ENCODE peak calls at places on chromosome 21, in four cellular contexts. One of them, this sample, is unnamed.
A peak's percentile ranks its signal among the peaks of the same experiment; 100 is the strongest.

GRCh38 chr21:18493420-18493819 is 89.8 kb upstream of the TMPRSS15 start:
- DNase-seq in stimulated activated effector memory CD8-positive, alpha-beta T cell treated with anti-CD3 and anti-CD28 coated beads, Interleukin-12 subunit alpha, Interleukin-12 subunit beta, amount 100 ng/mL, for 72 hours: no peak
- DNase-seq in GM04503: peak; percentile 9
- DNase-seq in H7: no peak
- DNase-seq in this sample: no peak

GRCh38 chr21:25983745-25984144 is 186.8 kb downstream of the APP start:
- DNase-seq in stimulated activated effector memory CD8-positive, alpha-beta T cell treated with anti-CD3 and anti-CD28 coated beads, Interleukin-12 subunit alpha, Interleukin-12 subunit beta, amount 100 ng/mL, for 72 hours: no peak
- DNase-seq in GM04503: no peak
- DNase-seq in H7: no peak
- DNase-seq in this sample: no peak

GRCh38 chr21:41581592-41582228 is 73.8 kb upstream of the TMPRSS2 start:
- DNase-seq in stimulated activated effector memory CD8-positive, alpha-beta T cell treated with anti-CD3 and anti-CD28 coated beads, Interleukin-12 subunit alpha, Interleukin-12 subunit beta, amount 100 ng/mL, for 72 hours: no peak
- DNase-seq in GM04503: no peak
- DNase-seq in H7: peak; percentile 62
- DNase-seq in this sample: no peak

GRCh38 chr21:46650476-46651098 is 15.1 kb downstream of the PRMT2 start:
- DNase-seq in stimulated activated effector memory CD8-positive, alpha-beta T cell treated with anti-CD3 and anti-CD28 coated beads, Interleukin-12 subunit alpha, Interleukin-12 subunit beta, amount 100 ng/mL, for 72 hours: no peak
- DNase-seq in GM04503: no peak
- DNase-seq in H7: no peak
- DNase-seq in this sample: no peak

GRCh38 chr21:31557956-31558838 is 101.3 kb upstream of the SOD1 start:
- DNase-seq in stimulated activated effector memory CD8-positive, alpha-beta T cell treated with anti-CD3 and anti-CD28 coated beads, Interleukin-12 subunit alpha, Interleukin-12 subunit beta, amount 100 ng/mL, for 72 hours: peak; percentile 63
- DNase-seq in GM04503: no peak
- DNase-seq in H7: peak; percentile 79
- DNase-seq in this sample: no peak

GRCh38 chr21:37915941-37916794 is at the start of gene KCNJ6:
- DNase-seq in stimulated activated effector memory CD8-positive, alpha-beta T cell treated with anti-CD3 and anti-CD28 coated beads, Interleukin-12 subunit alpha, Interleukin-12 subunit beta, amount 100 ng/mL, for 72 hours: no peak
- DNase-seq in GM04503: no peak
- DNase-seq in H7: peak; percentile 90
- DNase-seq in this sample: no peak

GRCh38 chr21:20254964-20255363 is 743.2 kb upstream of the NCAM2 start:
- DNase-seq in stimulated activated effector memory CD8-positive, alpha-beta T cell treated with anti-CD3 and anti-CD28 coated beads, Interleukin-12 subunit alpha, Interleukin-12 subunit beta, amount 100 ng/mL, for 72 hours: no peak
- DNase-seq in GM04503: no peak
- DNase-seq in H7: no peak
- DNase-seq in this sample: no peak

GRCh38 chr21:31235671-31236450 is 108.2 kb downstream of the TIAM1 start:
- DNase-seq in stimulated activated effector memory CD8-positive, alpha-beta T cell treated with anti-CD3 and anti-CD28 coated beads, Interleukin-12 subunit alpha, Interleukin-12 subunit beta, amount 100 ng/mL, for 72 hours: no peak
- DNase-seq in GM04503: no peak
- DNase-seq in H7: no peak
- DNase-seq in this sample: no peak

GRCh38 chr21:39659070-39659815 is 46.5 kb downstream of the B3GALT5 start:
- DNase-seq in stimulated activated effector memory CD8-positive, alpha-beta T cell treated with anti-CD3 and anti-CD28 coated beads, Interleukin-12 subunit alpha, Interleukin-12 subunit beta, amount 100 ng/mL, for 72 hours: no peak
- DNase-seq in GM04503: no peak
- DNase-seq in H7: no peak
- DNase-seq in this sample: no peak

GRCh38 chr21:29332461-29333354 is 34.0 kb downstream of the BACH1 start:
- DNase-seq in stimulated activated effector memory CD8-positive, alpha-beta T cell treated with anti-CD3 and anti-CD28 coated beads, Interleukin-12 subunit alpha, Interleukin-12 subunit beta, amount 100 ng/mL, for 72 hours: no peak
- DNase-seq in GM04503: no peak
- DNase-seq in H7: no peak
- DNase-seq in this sample: no peak

GRCh38 chr21:34511154-34511553 is 856 bp downstream of the KCNE1 start:
- DNase-seq in stimulated activated effector memory CD8-positive, alpha-beta T cell treated with anti-CD3 and anti-CD28 coated beads, Interleukin-12 subunit alpha, Interleukin-12 subunit beta, amount 100 ng/mL, for 72 hours: no peak
- DNase-seq in GM04503: peak; percentile 22
- DNase-seq in H7: no peak
- DNase-seq in this sample: no peak

GRCh38 chr21:38486221-38486620 is 12.1 kb downstream of the ERG start:
- DNase-seq in stimulated activated effector memory CD8-positive, alpha-beta T cell treated with anti-CD3 and anti-CD28 coated beads, Interleukin-12 subunit alpha, Interleukin-12 subunit beta, amount 100 ng/mL, for 72 hours: no peak
- DNase-seq in GM04503: no peak
- DNase-seq in H7: no peak
- DNase-seq in this sample: peak; percentile 29

GRCh38 chr21:46603228-46603627 is 1.7 kb downstream of the S100B start:
- DNase-seq in stimulated activated effector memory CD8-positive, alpha-beta T cell treated with anti-CD3 and anti-CD28 coated beads, Interleukin-12 subunit alpha, Interleukin-12 subunit beta, amount 100 ng/mL, for 72 hours: no peak
- DNase-seq in GM04503: no peak
- DNase-seq in H7: peak; percentile 90
- DNase-seq in this sample: no peak

GRCh38 chr21:8991968-8992621 is 1529.3 kb upstream of the TPTE start:
- DNase-seq in stimulated activated effector memory CD8-positive, alpha-beta T cell treated with anti-CD3 and anti-CD28 coated beads, Interleukin-12 subunit alpha, Interleukin-12 subunit beta, amount 100 ng/mL, for 72 hours: no peak
- DNase-seq in GM04503: no peak
- DNase-seq in H7: no peak
- DNase-seq in this sample: no peak

GRCh38 chr21:39103689-39104088 is 79.6 kb downstream of the PSMG1 start:
- DNase-seq in stimulated activated effector memory CD8-positive, alpha-beta T cell treated with anti-CD3 and anti-CD28 coated beads, Interleukin-12 subunit alpha, Interleukin-12 subunit beta, amount 100 ng/mL, for 72 hours: no peak
- DNase-seq in GM04503: peak; percentile 71
- DNase-seq in H7: no peak
- DNase-seq in this sample: peak; percentile 90

GRCh38 chr21:45969921-45970673 is 11.5 kb upstream of the COL6A1 start:
- DNase-seq in stimulated activated effector memory CD8-positive, alpha-beta T cell treated with anti-CD3 and anti-CD28 coated beads, Interleukin-12 subunit alpha, Interleukin-12 subunit beta, amount 100 ng/mL, for 72 hours: no peak
- DNase-seq in GM04503: no peak
- DNase-seq in H7: no peak
- DNase-seq in this sample: no peak

GRCh38 chr21:41147096-41147978 is 20.6 kb upstream of the BACE2 start:
- DNase-seq in stimulated activated effector memory CD8-positive, alpha-beta T cell treated with anti-CD3 and anti-CD28 coated beads, Interleukin-12 subunit alpha, Interleukin-12 subunit beta, amount 100 ng/mL, for 72 hours: no peak
- DNase-seq in GM04503: no peak
- DNase-seq in H7: peak; percentile 47
- DNase-seq in this sample: no peak

GRCh38 chr21:38997051-38997450 is 186.2 kb downstream of the PSMG1 start:
- DNase-seq in stimulated activated effector memory CD8-positive, alpha-beta T cell treated with anti-CD3 and anti-CD28 coated beads, Interleukin-12 subunit alpha, Interleukin-12 subunit beta, amount 100 ng/mL, for 72 hours: no peak
- DNase-seq in GM04503: no peak
- DNase-seq in H7: no peak
- DNase-seq in this sample: no peak

GRCh38 chr21:34526618-34527290 is 14.7 kb upstream of the KCNE1 start:
- DNase-seq in stimulated activated effector memory CD8-positive, alpha-beta T cell treated with anti-CD3 and anti-CD28 coated beads, Interleukin-12 subunit alpha, Interleukin-12 subunit beta, amount 100 ng/mL, for 72 hours: peak; percentile 55
- DNase-seq in GM04503: peak; percentile 99
- DNase-seq in H7: peak; percentile 59
- DNase-seq in this sample: peak; percentile 100

GRCh38 chr21:44566403-44566802 is 7.1 kb upstream of the KRTAP10-4 start:
- DNase-seq in stimulated activated effector memory CD8-positive, alpha-beta T cell treated with anti-CD3 and anti-CD28 coated beads, Interleukin-12 subunit alpha, Interleukin-12 subunit beta, amount 100 ng/mL, for 72 hours: no peak
- DNase-seq in GM04503: no peak
- DNase-seq in H7: no peak
- DNase-seq in this sample: no peak

GRCh38 chr21:38468989-38469388 is 29.3 kb downstream of the ERG start:
- DNase-seq in stimulated activated effector memory CD8-positive, alpha-beta T cell treated with anti-CD3 and anti-CD28 coated beads, Interleukin-12 subunit alpha, Interleukin-12 subunit beta, amount 100 ng/mL, for 72 hours: no peak
- DNase-seq in GM04503: no peak
- DNase-seq in H7: no peak
- DNase-seq in this sample: no peak

GRCh38 chr21:46111193-46111571 is 13.3 kb downstream of the COL6A2 start:
- DNase-seq in stimulated activated effector memory CD8-positive, alpha-beta T cell treated with anti-CD3 and anti-CD28 coated beads, Interleukin-12 subunit alpha, Interleukin-12 subunit beta, amount 100 ng/mL, for 72 hours: no peak
- DNase-seq in GM04503: no peak
- DNase-seq in H7: no peak
- DNase-seq in this sample: no peak

GRCh38 chr21:38240121-38240520 is 16.7 kb upstream of the KCNJ15 start:
- DNase-seq in stimulated activated effector memory CD8-positive, alpha-beta T cell treated with anti-CD3 and anti-CD28 coated beads, Interleukin-12 subunit alpha, Interleukin-12 subunit beta, amount 100 ng/mL, for 72 hours: no peak
- DNase-seq in GM04503: no peak
- DNase-seq in H7: no peak
- DNase-seq in this sample: no peak

GRCh38 chr21:33022828-33023573 is 2.7 kb upstream of the OLIG2 start:
- DNase-seq in stimulated activated effector memory CD8-positive, alpha-beta T cell treated with anti-CD3 and anti-CD28 coated beads, Interleukin-12 subunit alpha, Interleukin-12 subunit beta, amount 100 ng/mL, for 72 hours: no peak
- DNase-seq in GM04503: no peak
- DNase-seq in H7: peak; percentile 79
- DNase-seq in this sample: no peak

GRCh38 chr21:25458484-25458883 is 148.8 kb downstream of the MRPL39 start:
- DNase-seq in stimulated activated effector memory CD8-positive, alpha-beta T cell treated with anti-CD3 and anti-CD28 coated beads, Interleukin-12 subunit alpha, Interleukin-12 subunit beta, amount 100 ng/mL, for 72 hours: no peak
- DNase-seq in GM04503: no peak
- DNase-seq in H7: no peak
- DNase-seq in this sample: no peak

GRCh38 chr21:37758997-37759396 is 157.3 kb downstream of the KCNJ6 start:
- DNase-seq in stimulated activated effector memory CD8-positive, alpha-beta T cell treated with anti-CD3 and anti-CD28 coated beads, Interleukin-12 subunit alpha, Interleukin-12 subunit beta, amount 100 ng/mL, for 72 hours: no peak
- DNase-seq in GM04503: no peak
- DNase-seq in H7: peak; percentile 87
- DNase-seq in this sample: no peak

GRCh38 chr21:32463367-32463766 is 50.9 kb downstream of the EVA1C start:
- DNase-seq in stimulated activated effector memory CD8-positive, alpha-beta T cell treated with anti-CD3 and anti-CD28 coated beads, Interleukin-12 subunit alpha, Interleukin-12 subunit beta, amount 100 ng/mL, for 72 hours: no peak
- DNase-seq in GM04503: peak; percentile 62
- DNase-seq in H7: no peak
- DNase-seq in this sample: peak; percentile 83

GRCh38 chr21:39805983-39806382 is 61.0 kb downstream of the IGSF5 start:
- DNase-seq in stimulated activated effector memory CD8-positive, alpha-beta T cell treated with anti-CD3 and anti-CD28 coated beads, Interleukin-12 subunit alpha, Interleukin-12 subunit beta, amount 100 ng/mL, for 72 hours: no peak
- DNase-seq in GM04503: no peak
- DNase-seq in H7: no peak
- DNase-seq in this sample: no peak

GRCh38 chr21:36780861-36781260 is 81.9 kb downstream of the SIM2 start:
- DNase-seq in stimulated activated effector memory CD8-positive, alpha-beta T cell treated with anti-CD3 and anti-CD28 coated beads, Interleukin-12 subunit alpha, Interleukin-12 subunit beta, amount 100 ng/mL, for 72 hours: no peak
- DNase-seq in GM04503: no peak
- DNase-seq in H7: no peak
- DNase-seq in this sample: no peak

GRCh38 chr21:39452207-39452964 is 616 bp downstream of the SH3BGR start:
- DNase-seq in stimulated activated effector memory CD8-positive, alpha-beta T cell treated with anti-CD3 and anti-CD28 coated beads, Interleukin-12 subunit alpha, Interleukin-12 subunit beta, amount 100 ng/mL, for 72 hours: no peak
- DNase-seq in GM04503: no peak
- DNase-seq in H7: no peak
- DNase-seq in this sample: no peak

GRCh38 chr21:33064623-33064996 is 5.3 kb upstream of the OLIG1 start:
- DNase-seq in stimulated activated effector memory CD8-positive, alpha-beta T cell treated with anti-CD3 and anti-CD28 coated beads, Interleukin-12 subunit alpha, Interleukin-12 subunit beta, amount 100 ng/mL, for 72 hours: no peak
- DNase-seq in GM04503: no peak
- DNase-seq in H7: peak; percentile 64
- DNase-seq in this sample: no peak

GRCh38 chr21:31781737-31782136 is 49.8 kb upstream of the SCAF4 start:
- DNase-seq in stimulated activated effector memory CD8-positive, alpha-beta T cell treated with anti-CD3 and anti-CD28 coated beads, Interleukin-12 subunit alpha, Interleukin-12 subunit beta, amount 100 ng/mL, for 72 hours: no peak
- DNase-seq in GM04503: peak; percentile 9
- DNase-seq in H7: no peak
- DNase-seq in this sample: no peak